ENCODE peak calls at places on chromosomes 13 and 19, in nine cellular contexts. One of them, this sample, is unnamed.

GRCh38 chr13:54637377-54637776 is 1608.8 kb downstream of the OLFM4 start:
- DNase-seq in WERI-Rb-1: no peak
- DNase-seq in naive thymus-derived CD4-positive, alpha-beta T cell: no peak
- DNase-seq in GM23248: no peak
- DNase-seq in right lobe of liver: no peak
- DNase-seq in transverse colon: no peak
- DNase-seq in CD4-positive, alpha-beta memory T cell: no peak
- DNase-seq in left lung: no peak
- DNase-seq in Karpas-422: no peak
- DNase-seq in this sample: no peak

GRCh38 chr13:78239681-78240080 is 321.1 kb upstream of the EDNRB start:
- DNase-seq in transverse colon: no peak
- DNase-seq in GM23248: no peak
- DNase-seq in Karpas-422: no peak
- DNase-seq in CD4-positive, alpha-beta memory T cell: no peak
- DNase-seq in WERI-Rb-1: no peak
- DNase-seq in right lobe of liver: no peak
- DNase-seq in left lung: no peak
- DNase-seq in naive thymus-derived CD4-positive, alpha-beta T cell: no peak
- DNase-seq in this sample: no peak

GRCh38 chr13:101231751-101232428 is 184.4 kb downstream of the NALCN start:
- DNase-seq in transverse colon: no peak
- DNase-seq in left lung: no peak
- DNase-seq in WERI-Rb-1: no peak
- DNase-seq in CD4-positive, alpha-beta memory T cell: no peak
- DNase-seq in right lobe of liver: no peak
- DNase-seq in Karpas-422: no peak
- DNase-seq in GM23248: peak; percentile 71
- DNase-seq in naive thymus-derived CD4-positive, alpha-beta T cell: no peak
- DNase-seq in this sample: no peak

GRCh38 chr19:13054605-13055212 is 47.9 kb downstream of the LYL1 start:
- DNase-seq in WERI-Rb-1: no peak
- DNase-seq in naive thymus-derived CD4-positive, alpha-beta T cell: no peak
- DNase-seq in right lobe of liver: no peak
- DNase-seq in GM23248: peak; percentile 87
- DNase-seq in left lung: no peak
- DNase-seq in transverse colon: no peak
- DNase-seq in CD4-positive, alpha-beta memory T cell: no peak
- DNase-seq in Karpas-422: no peak
- DNase-seq in this sample: no peak

GRCh38 chr19:46192990-46193650 is 36.4 kb upstream of the IGFL1 start:
- DNase-seq in naive thymus-derived CD4-positive, alpha-beta T cell: no peak
- DNase-seq in left lung: no peak
- DNase-seq in GM23248: peak; percentile 95
- DNase-seq in transverse colon: no peak
- DNase-seq in CD4-positive, alpha-beta memory T cell: no peak
- DNase-seq in Karpas-422: no peak
- DNase-seq in WERI-Rb-1: no peak
- DNase-seq in right lobe of liver: peak; percentile 81
- DNase-seq in this sample: no peak

GRCh38 chr19:3080281-3080680 is 13.9 kb upstream of the GNA11 start:
- DNase-seq in Karpas-422: no peak
- DNase-seq in left lung: no peak
- DNase-seq in CD4-positive, alpha-beta memory T cell: no peak
- DNase-seq in naive thymus-derived CD4-positive, alpha-beta T cell: no peak
- DNase-seq in right lobe of liver: no peak
- DNase-seq in GM23248: peak; percentile 27
- DNase-seq in transverse colon: peak; percentile 79
- DNase-seq in WERI-Rb-1: no peak
- DNase-seq in this sample: no peak

GRCh38 chr13:114096811-114097503 is 35.5 kb downstream of the RASA3 start:
- DNase-seq in WERI-Rb-1: peak; percentile 8
- DNase-seq in right lobe of liver: peak; percentile 42
- DNase-seq in left lung: no peak
- DNase-seq in transverse colon: no peak
- DNase-seq in CD4-positive, alpha-beta memory T cell: no peak
- DNase-seq in Karpas-422: no peak
- DNase-seq in naive thymus-derived CD4-positive, alpha-beta T cell: no peak
- DNase-seq in GM23248: no peak
- DNase-seq in this sample: no peak

GRCh38 chr13:38566526-38566925 is 120.4 kb upstream of the FREM2 start:
- DNase-seq in GM23248: no peak
- DNase-seq in transverse colon: no peak
- DNase-seq in WERI-Rb-1: no peak
- DNase-seq in naive thymus-derived CD4-positive, alpha-beta T cell: no peak
- DNase-seq in CD4-positive, alpha-beta memory T cell: no peak
- DNase-seq in right lobe of liver: no peak
- DNase-seq in Karpas-422: no peak
- DNase-seq in left lung: no peak
- DNase-seq in this sample: peak; percentile 21

GRCh38 chr13:113970810-113971470 is 2.9 kb downstream of the C13orf46 start:
- DNase-seq in right lobe of liver: peak; percentile 94
- DNase-seq in WERI-Rb-1: no peak
- DNase-seq in naive thymus-derived CD4-positive, alpha-beta T cell: no peak
- DNase-seq in CD4-positive, alpha-beta memory T cell: no peak
- DNase-seq in left lung: peak; percentile 83
- DNase-seq in GM23248: peak; percentile 35
- DNase-seq in Karpas-422: no peak
- DNase-seq in transverse colon: peak; percentile 75
- DNase-seq in this sample: no peak

GRCh38 chr13:76622336-76623045 is 263.7 kb downstream of the KCTD12 start:
- DNase-seq in right lobe of liver: no peak
- DNase-seq in GM23248: no peak
- DNase-seq in naive thymus-derived CD4-positive, alpha-beta T cell: no peak
- DNase-seq in CD4-positive, alpha-beta memory T cell: no peak
- DNase-seq in left lung: no peak
- DNase-seq in transverse colon: no peak
- DNase-seq in Karpas-422: no peak
- DNase-seq in WERI-Rb-1: no peak
- DNase-seq in this sample: no peak

GRCh38 chr13:50130686-50131051 is 115.4 kb downstream of the KCNRG start:
- DNase-seq in left lung: peak; percentile 88
- DNase-seq in CD4-positive, alpha-beta memory T cell: peak; percentile 57
- DNase-seq in Karpas-422: no peak
- DNase-seq in naive thymus-derived CD4-positive, alpha-beta T cell: peak; percentile 23
- DNase-seq in WERI-Rb-1: no peak
- DNase-seq in right lobe of liver: no peak
- DNase-seq in transverse colon: peak; percentile 29
- DNase-seq in GM23248: peak; percentile 79
- DNase-seq in this sample: no peak

GRCh38 chr19:40685563-40685962 is 4.9 kb downstream of the NUMBL start:
- DNase-seq in transverse colon: no peak
- DNase-seq in GM23248: peak; percentile 46
- DNase-seq in naive thymus-derived CD4-positive, alpha-beta T cell: no peak
- DNase-seq in Karpas-422: no peak
- DNase-seq in CD4-positive, alpha-beta memory T cell: no peak
- DNase-seq in left lung: no peak
- DNase-seq in WERI-Rb-1: no peak
- DNase-seq in right lobe of liver: no peak
- DNase-seq in this sample: no peak
- H3K36me3 ChIP-seq in transverse colon: peaks cover 2% of the 10 kb centered on the region
- H3K36me3 ChIP-seq in GM23248: peaks cover 28% of the 10 kb centered on the region
- H3K36me3 ChIP-seq in naive thymus-derived CD4-positive, alpha-beta T cell: peaks cover 6% of the 10 kb centered on the region
- H3K36me3 ChIP-seq in Karpas-422: peaks cover 39% of the 10 kb centered on the region
- H3K36me3 ChIP-seq in CD4-positive, alpha-beta memory T cell: no peaks in the 10 kb centered on the region
- H3K36me3 ChIP-seq in left lung: peaks cover 29% of the 10 kb centered on the region
- H3K36me3 ChIP-seq in WERI-Rb-1: peaks cover 44% of the 10 kb centered on the region
- H3K36me3 ChIP-seq in right lobe of liver: no peaks in the 10 kb centered on the region
- H3K36me3 ChIP-seq in this sample: peaks cover 27% of the 10 kb centered on the region

DNA sequence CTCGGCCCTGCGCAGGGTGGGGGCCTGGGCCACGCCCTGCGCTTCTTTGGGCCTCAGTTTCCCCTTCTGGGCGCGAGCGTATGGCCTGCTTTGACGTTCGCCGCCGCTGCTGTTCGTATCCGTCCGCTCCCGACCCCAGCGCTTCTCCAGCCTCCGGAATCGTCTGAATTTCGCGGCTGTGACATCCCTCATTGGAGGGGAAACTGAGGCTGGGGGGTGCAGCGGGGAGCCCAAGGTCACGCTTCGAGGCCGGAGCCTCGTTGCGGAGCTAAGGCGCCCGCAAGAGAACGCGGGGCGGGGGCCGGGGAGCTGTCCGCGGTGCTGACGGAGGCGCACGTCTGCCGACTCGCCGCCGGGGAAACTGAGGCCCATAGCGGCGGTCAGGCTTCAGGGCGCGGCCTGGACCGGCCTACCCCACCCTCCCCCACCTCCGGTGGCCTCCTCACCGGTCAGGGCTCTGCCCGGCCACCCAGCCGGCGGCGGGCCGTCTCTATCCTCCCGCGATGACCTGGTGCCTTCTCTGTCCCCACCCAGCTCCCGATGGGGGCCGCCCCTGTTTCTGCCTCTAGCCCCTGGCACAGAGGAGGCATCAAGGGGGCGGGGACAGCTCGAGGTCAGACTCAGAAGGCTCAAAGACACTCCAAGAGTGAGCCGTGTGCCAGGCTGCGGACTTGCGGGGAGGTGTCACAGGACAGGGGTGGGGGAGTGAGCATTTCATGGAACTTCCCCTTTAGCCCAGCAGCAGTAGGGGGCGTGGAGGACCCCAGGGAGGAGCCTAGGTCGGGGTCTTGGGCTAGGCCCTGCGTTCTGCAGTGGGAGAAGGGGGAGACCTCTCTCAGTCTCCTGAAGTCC is 3.0 kb upstream of the APC2 start:
- DNase-seq in GM23248: peak; percentile 33
- DNase-seq in left lung: peak; percentile 81
- DNase-seq in CD4-positive, alpha-beta memory T cell: peak; percentile 36
- DNase-seq in transverse colon: no peak
- DNase-seq in WERI-Rb-1: peak; percentile 33
- DNase-seq in naive thymus-derived CD4-positive, alpha-beta T cell: no peak
- DNase-seq in Karpas-422: peak; percentile 53
- DNase-seq in right lobe of liver: no peak
- DNase-seq in this sample: peak; percentile 59
- H3K4me3 ChIP-seq in GM23248: no peak overlapping the region
- H3K4me3 ChIP-seq in left lung: no peak overlapping the region
- H3K4me3 ChIP-seq in CD4-positive, alpha-beta memory T cell: no peak overlapping the region
- H3K4me3 ChIP-seq in transverse colon: peak overlapping the region; percentile 43
- H3K4me3 ChIP-seq in WERI-Rb-1: peak overlapping the region; percentile 56
- H3K4me3 ChIP-seq in naive thymus-derived CD4-positive, alpha-beta T cell: no peak overlapping the region
- H3K4me3 ChIP-seq in Karpas-422: no peak overlapping the region
- H3K4me3 ChIP-seq in right lobe of liver: no peak overlapping the region
- H3K4me3 ChIP-seq in this sample: peak overlapping the region; percentile 25

GRCh38 chr19:51977346-51977745 is 9.3 kb downstream of the ZNF350 start:
- DNase-seq in CD4-positive, alpha-beta memory T cell: no peak
- DNase-seq in GM23248: no peak
- DNase-seq in naive thymus-derived CD4-positive, alpha-beta T cell: no peak
- DNase-seq in WERI-Rb-1: no peak
- DNase-seq in right lobe of liver: no peak
- DNase-seq in transverse colon: no peak
- DNase-seq in Karpas-422: no peak
- DNase-seq in left lung: no peak
- DNase-seq in this sample: no peak

GRCh38 chr19:51976852-51977251 is 9.8 kb downstream of the ZNF350 start:
- DNase-seq in Karpas-422: no peak
- DNase-seq in CD4-positive, alpha-beta memory T cell: no peak
- DNase-seq in GM23248: no peak
- DNase-seq in naive thymus-derived CD4-positive, alpha-beta T cell: no peak
- DNase-seq in left lung: no peak
- DNase-seq in right lobe of liver: no peak
- DNase-seq in WERI-Rb-1: no peak
- DNase-seq in transverse colon: no peak
- DNase-seq in this sample: no peak

GRCh38 chr19:51970718-51971117 is 15.9 kb downstream of the ZNF350 start:
- DNase-seq in right lobe of liver: no peak
- DNase-seq in naive thymus-derived CD4-positive, alpha-beta T cell: no peak
- DNase-seq in Karpas-422: no peak
- DNase-seq in GM23248: no peak
- DNase-seq in CD4-positive, alpha-beta memory T cell: no peak
- DNase-seq in left lung: no peak
- DNase-seq in WERI-Rb-1: no peak
- DNase-seq in transverse colon: no peak
- DNase-seq in this sample: no peak

DNA sequence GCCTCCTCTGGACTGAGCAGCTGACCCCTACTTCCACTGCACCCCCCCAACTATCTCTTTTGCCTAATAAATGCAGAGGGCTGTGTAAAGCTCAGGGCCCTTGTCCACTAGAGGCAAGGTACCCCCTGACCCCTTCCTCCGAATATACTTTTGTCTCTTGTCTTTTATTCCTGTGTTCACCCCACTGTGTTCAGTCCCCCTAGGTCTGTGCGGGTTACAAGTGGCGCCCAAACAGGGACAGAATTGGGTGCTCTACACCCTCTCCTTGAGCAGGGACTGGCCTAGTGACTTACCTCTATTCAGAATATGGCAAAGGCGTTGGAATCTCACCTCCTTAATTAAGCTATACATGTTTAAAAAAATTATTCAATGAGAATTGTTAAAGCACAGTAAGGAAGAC is 15.0 kb downstream of the ZNF350 start:
- DNase-seq in transverse colon: no peak
- DNase-seq in right lobe of liver: no peak
- DNase-seq in Karpas-422: peak; percentile 53
- DNase-seq in WERI-Rb-1: peak; percentile 15
- DNase-seq in left lung: no peak
- DNase-seq in CD4-positive, alpha-beta memory T cell: peak; percentile 14
- DNase-seq in GM23248: peak; percentile 16
- DNase-seq in naive thymus-derived CD4-positive, alpha-beta T cell: no peak
- DNase-seq in this sample: no peak
- H3K36me3 ChIP-seq in transverse colon: peaks cover 84% of the 10 kb centered on the region
- H3K36me3 ChIP-seq in right lobe of liver: no peaks in the 10 kb centered on the region
- H3K36me3 ChIP-seq in Karpas-422: peaks cover 41% of the 10 kb centered on the region
- H3K36me3 ChIP-seq in WERI-Rb-1: peaks cover 71% of the 10 kb centered on the region
- H3K36me3 ChIP-seq in left lung: peaks cover 98% of the 10 kb centered on the region
- H3K36me3 ChIP-seq in CD4-positive, alpha-beta memory T cell: peaks cover 64% of the 10 kb centered on the region
- H3K36me3 ChIP-seq in GM23248: peaks cover 73% of the 10 kb centered on the region
- H3K36me3 ChIP-seq in naive thymus-derived CD4-positive, alpha-beta T cell: peaks cover 87% of the 10 kb centered on the region
- H3K36me3 ChIP-seq in this sample: peaks cover 15% of the 10 kb centered on the region

GRCh38 chr19:10291554-10292205 is 1.9 kb downstream of the ICAM5 start:
- DNase-seq in naive thymus-derived CD4-positive, alpha-beta T cell: no peak
- DNase-seq in GM23248: peak; percentile 58
- DNase-seq in left lung: no peak
- DNase-seq in transverse colon: no peak
- DNase-seq in CD4-positive, alpha-beta memory T cell: no peak
- DNase-seq in right lobe of liver: no peak
- DNase-seq in Karpas-422: no peak
- DNase-seq in WERI-Rb-1: no peak
- DNase-seq in this sample: no peak

GRCh38 chr19:10292789-10293636 is 3.3 kb downstream of the ICAM5 start:
- DNase-seq in naive thymus-derived CD4-positive, alpha-beta T cell: no peak
- DNase-seq in GM23248: peak; percentile 29
- DNase-seq in CD4-positive, alpha-beta memory T cell: no peak
- DNase-seq in left lung: peak; percentile 85
- DNase-seq in WERI-Rb-1: peak; percentile 85
- DNase-seq in transverse colon: peak; percentile 14
- DNase-seq in right lobe of liver: no peak
- DNase-seq in Karpas-422: no peak
- DNase-seq in this sample: no peak

GRCh38 chr19:10293637-10294367 is 4.0 kb downstream of the ICAM5 start:
- DNase-seq in GM23248: no peak
- DNase-seq in naive thymus-derived CD4-positive, alpha-beta T cell: no peak
- DNase-seq in transverse colon: no peak
- DNase-seq in right lobe of liver: no peak
- DNase-seq in left lung: peak; percentile 57
- DNase-seq in CD4-positive, alpha-beta memory T cell: no peak
- DNase-seq in WERI-Rb-1: no peak
- DNase-seq in Karpas-422: no peak
- DNase-seq in this sample: no peak

GRCh38 chr19:10290876-10291553 is 1.3 kb downstream of the ICAM5 start:
- DNase-seq in WERI-Rb-1: peak; percentile 80
- DNase-seq in naive thymus-derived CD4-positive, alpha-beta T cell: no peak
- DNase-seq in transverse colon: peak; percentile 76
- DNase-seq in right lobe of liver: no peak
- DNase-seq in Karpas-422: no peak
- DNase-seq in CD4-positive, alpha-beta memory T cell: peak; percentile 43
- DNase-seq in left lung: peak; percentile 91
- DNase-seq in GM23248: peak; percentile 80
- DNase-seq in this sample: peak; percentile 89

GRCh38 chr19:10292206-10292788 is 2.5 kb downstream of the ICAM5 start:
- DNase-seq in WERI-Rb-1: peak; percentile 99
- DNase-seq in left lung: peak; percentile 96
- DNase-seq in right lobe of liver: peak; percentile 80
- DNase-seq in GM23248: peak; percentile 91
- DNase-seq in Karpas-422: peak; percentile 82
- DNase-seq in CD4-positive, alpha-beta memory T cell: peak; percentile 60
- DNase-seq in transverse colon: peak; percentile 91
- DNase-seq in naive thymus-derived CD4-positive, alpha-beta T cell: peak; percentile 57
- DNase-seq in this sample: peak; percentile 64
- H3K4me3 ChIP-seq in WERI-Rb-1: peak overlapping the region; percentile 63
- H3K4me3 ChIP-seq in left lung: peak overlapping the region; percentile 48
- H3K4me3 ChIP-seq in right lobe of liver: peak overlapping the region; percentile 26
- H3K4me3 ChIP-seq in GM23248: peak overlapping the region; percentile 72
- H3K4me3 ChIP-seq in Karpas-422: no peak overlapping the region
- H3K4me3 ChIP-seq in CD4-positive, alpha-beta memory T cell: peak overlapping the region; percentile 34
- H3K4me3 ChIP-seq in transverse colon: peak overlapping the region; percentile 41
- H3K4me3 ChIP-seq in naive thymus-derived CD4-positive, alpha-beta T cell: peak overlapping the region; percentile 54
- H3K4me3 ChIP-seq in this sample: peak overlapping the region; percentile 51

This sample was measured in HAP-1.